ENCODE peak calls at places on chromosomes 12 and 14, in eight cellular contexts. One of them, this sample, is unnamed.
A peak's percentile ranks its signal among the peaks of the same experiment; 100 is the strongest.

GRCh38 chr12:65204886-65205525 is 35.6 kb downstream of the LEMD3 start:
- DNase-seq in left cardiac atrium: no peak
- DNase-seq in SK-N-DZ: no peak
- DNase-seq in ovary: no peak
- DNase-seq in Peyer's patch: no peak
- DNase-seq in stimulated activated CD4-positive, alpha-beta T cell treated with anti-CD3 and anti-CD28 coated beads, Interleukin-15, amount 100 ng/mL, for 24 hours: no peak
- DNase-seq in cardiac fibroblast: no peak
- DNase-seq in NCI-H1694 treated with DMSO at 0.1 percent for 48 hours: no peak
- DNase-seq in this sample: no peak

GRCh38 chr14:93906341-93907329 is 20.5 kb upstream of the FAM181A start:
- DNase-seq in left cardiac atrium: peak; percentile 44
- DNase-seq in SK-N-DZ: peak; percentile 63
- DNase-seq in ovary: no peak
- DNase-seq in Peyer's patch: peak; percentile 80
- DNase-seq in stimulated activated CD4-positive, alpha-beta T cell treated with anti-CD3 and anti-CD28 coated beads, Interleukin-15, amount 100 ng/mL, for 24 hours: peak; percentile 80
- DNase-seq in cardiac fibroblast: peak; percentile 44
- DNase-seq in NCI-H1694 treated with DMSO at 0.1 percent for 48 hours: peak; percentile 87
- DNase-seq in this sample: peak; percentile 58

GRCh38 chr12:57476993-57477709 is 2.5 kb downstream of the ARHGAP9 start:
- DNase-seq in left cardiac atrium: no peak
- DNase-seq in SK-N-DZ: no peak
- DNase-seq in ovary: no peak
- DNase-seq in Peyer's patch: no peak
- DNase-seq in stimulated activated CD4-positive, alpha-beta T cell treated with anti-CD3 and anti-CD28 coated beads, Interleukin-15, amount 100 ng/mL, for 24 hours: no peak
- DNase-seq in cardiac fibroblast: no peak
- DNase-seq in NCI-H1694 treated with DMSO at 0.1 percent for 48 hours: no peak
- DNase-seq in this sample: no peak

GRCh38 chr12:131604859-131605258 is 106.0 kb upstream of the SFSWAP start:
- DNase-seq in left cardiac atrium: no peak
- DNase-seq in SK-N-DZ: no peak
- DNase-seq in ovary: no peak
- DNase-seq in Peyer's patch: no peak
- DNase-seq in stimulated activated CD4-positive, alpha-beta T cell treated with anti-CD3 and anti-CD28 coated beads, Interleukin-15, amount 100 ng/mL, for 24 hours: no peak
- DNase-seq in cardiac fibroblast: no peak
- DNase-seq in NCI-H1694 treated with DMSO at 0.1 percent for 48 hours: no peak
- DNase-seq in this sample: no peak

GRCh38 chr12:90342081-90342480 is 612.9 kb downstream of the CCER1 start:
- DNase-seq in left cardiac atrium: no peak
- DNase-seq in SK-N-DZ: no peak
- DNase-seq in ovary: no peak
- DNase-seq in Peyer's patch: no peak
- DNase-seq in stimulated activated CD4-positive, alpha-beta T cell treated with anti-CD3 and anti-CD28 coated beads, Interleukin-15, amount 100 ng/mL, for 24 hours: no peak
- DNase-seq in cardiac fibroblast: no peak
- DNase-seq in NCI-H1694 treated with DMSO at 0.1 percent for 48 hours: no peak
- DNase-seq in this sample: no peak

GRCh38 chr14:87994974-87995373 is 2.0 kb upstream of the GALC start:
- DNase-seq in left cardiac atrium: no peak
- DNase-seq in SK-N-DZ: no peak
- DNase-seq in ovary: no peak
- DNase-seq in Peyer's patch: no peak
- DNase-seq in stimulated activated CD4-positive, alpha-beta T cell treated with anti-CD3 and anti-CD28 coated beads, Interleukin-15, amount 100 ng/mL, for 24 hours: peak; percentile 30
- DNase-seq in cardiac fibroblast: no peak
- DNase-seq in NCI-H1694 treated with DMSO at 0.1 percent for 48 hours: no peak
- DNase-seq in this sample: no peak

GRCh38 chr14:54584097-54584496 is 17.2 kb downstream of the SAMD4A start:
- DNase-seq in left cardiac atrium: no peak
- DNase-seq in SK-N-DZ: no peak
- DNase-seq in ovary: no peak
- DNase-seq in Peyer's patch: no peak
- DNase-seq in stimulated activated CD4-positive, alpha-beta T cell treated with anti-CD3 and anti-CD28 coated beads, Interleukin-15, amount 100 ng/mL, for 24 hours: no peak
- DNase-seq in cardiac fibroblast: no peak
- DNase-seq in NCI-H1694 treated with DMSO at 0.1 percent for 48 hours: no peak
- DNase-seq in this sample: no peak

GRCh38 chr12:80509781-80510556 is 65.9 kb downstream of the PTPRQ start:
- DNase-seq in left cardiac atrium: no peak
- DNase-seq in SK-N-DZ: no peak
- DNase-seq in ovary: no peak
- DNase-seq in Peyer's patch: no peak
- DNase-seq in stimulated activated CD4-positive, alpha-beta T cell treated with anti-CD3 and anti-CD28 coated beads, Interleukin-15, amount 100 ng/mL, for 24 hours: no peak
- DNase-seq in cardiac fibroblast: peak; percentile 90
- DNase-seq in NCI-H1694 treated with DMSO at 0.1 percent for 48 hours: no peak
- DNase-seq in this sample: peak; percentile 71

GRCh38 chr14:90439874-90440442 is 43.1 kb downstream of the CALM1 start:
- DNase-seq in left cardiac atrium: no peak
- DNase-seq in SK-N-DZ: no peak
- DNase-seq in ovary: no peak
- DNase-seq in Peyer's patch: no peak
- DNase-seq in stimulated activated CD4-positive, alpha-beta T cell treated with anti-CD3 and anti-CD28 coated beads, Interleukin-15, amount 100 ng/mL, for 24 hours: no peak
- DNase-seq in cardiac fibroblast: no peak
- DNase-seq in NCI-H1694 treated with DMSO at 0.1 percent for 48 hours: no peak
- DNase-seq in this sample: no peak

GRCh38 chr14:78152246-78153068 is 17.7 kb upstream of the NRXN3 start:
- DNase-seq in left cardiac atrium: no peak
- DNase-seq in SK-N-DZ: no peak
- DNase-seq in ovary: no peak
- DNase-seq in Peyer's patch: no peak
- DNase-seq in stimulated activated CD4-positive, alpha-beta T cell treated with anti-CD3 and anti-CD28 coated beads, Interleukin-15, amount 100 ng/mL, for 24 hours: no peak
- DNase-seq in cardiac fibroblast: no peak
- DNase-seq in NCI-H1694 treated with DMSO at 0.1 percent for 48 hours: no peak
- DNase-seq in this sample: no peak

GRCh38 chr14:92539419-92539818 is 25.8 kb downstream of the RIN3 start:
- DNase-seq in left cardiac atrium: no peak
- DNase-seq in SK-N-DZ: no peak
- DNase-seq in ovary: no peak
- DNase-seq in Peyer's patch: no peak
- DNase-seq in stimulated activated CD4-positive, alpha-beta T cell treated with anti-CD3 and anti-CD28 coated beads, Interleukin-15, amount 100 ng/mL, for 24 hours: no peak
- DNase-seq in cardiac fibroblast: no peak
- DNase-seq in NCI-H1694 treated with DMSO at 0.1 percent for 48 hours: no peak
- DNase-seq in this sample: no peak

GRCh38 chr12:124440031-124440626 is 127.3 kb downstream of the NCOR2 start:
- DNase-seq in left cardiac atrium: no peak
- DNase-seq in SK-N-DZ: no peak
- DNase-seq in ovary: no peak
- DNase-seq in Peyer's patch: no peak
- DNase-seq in stimulated activated CD4-positive, alpha-beta T cell treated with anti-CD3 and anti-CD28 coated beads, Interleukin-15, amount 100 ng/mL, for 24 hours: no peak
- DNase-seq in cardiac fibroblast: no peak
- DNase-seq in NCI-H1694 treated with DMSO at 0.1 percent for 48 hours: no peak
- DNase-seq in this sample: no peak

GRCh38 chr12:96578526-96579125 is 89.2 kb downstream of the CFAP54 start:
- DNase-seq in left cardiac atrium: no peak
- DNase-seq in SK-N-DZ: peak; percentile 47
- DNase-seq in ovary: no peak
- DNase-seq in Peyer's patch: no peak
- DNase-seq in stimulated activated CD4-positive, alpha-beta T cell treated with anti-CD3 and anti-CD28 coated beads, Interleukin-15, amount 100 ng/mL, for 24 hours: no peak
- DNase-seq in cardiac fibroblast: peak; percentile 81
- DNase-seq in NCI-H1694 treated with DMSO at 0.1 percent for 48 hours: peak; percentile 60
- DNase-seq in this sample: peak; percentile 77

GRCh38 chr14:68986926-68987652 is 8.0 kb upstream of the ACTN1 start:
- DNase-seq in left cardiac atrium: no peak
- DNase-seq in SK-N-DZ: no peak
- DNase-seq in ovary: no peak
- DNase-seq in Peyer's patch: no peak
- DNase-seq in stimulated activated CD4-positive, alpha-beta T cell treated with anti-CD3 and anti-CD28 coated beads, Interleukin-15, amount 100 ng/mL, for 24 hours: peak; percentile 43
- DNase-seq in cardiac fibroblast: no peak
- DNase-seq in NCI-H1694 treated with DMSO at 0.1 percent for 48 hours: no peak
- DNase-seq in this sample: no peak

GRCh38 chr14:35197015-35197414 is 74.7 kb downstream of the PRORP start:
- DNase-seq in left cardiac atrium: no peak
- DNase-seq in SK-N-DZ: no peak
- DNase-seq in ovary: no peak
- DNase-seq in Peyer's patch: no peak
- DNase-seq in stimulated activated CD4-positive, alpha-beta T cell treated with anti-CD3 and anti-CD28 coated beads, Interleukin-15, amount 100 ng/mL, for 24 hours: no peak
- DNase-seq in cardiac fibroblast: peak; percentile 52
- DNase-seq in NCI-H1694 treated with DMSO at 0.1 percent for 48 hours: no peak
- DNase-seq in this sample: peak; percentile 37

GRCh38 chr12:18589316-18589715 is 148.5 kb downstream of the PLCZ1 start:
- DNase-seq in left cardiac atrium: no peak
- DNase-seq in SK-N-DZ: no peak
- DNase-seq in ovary: no peak
- DNase-seq in Peyer's patch: no peak
- DNase-seq in stimulated activated CD4-positive, alpha-beta T cell treated with anti-CD3 and anti-CD28 coated beads, Interleukin-15, amount 100 ng/mL, for 24 hours: no peak
- DNase-seq in cardiac fibroblast: peak; percentile 32
- DNase-seq in NCI-H1694 treated with DMSO at 0.1 percent for 48 hours: no peak
- DNase-seq in this sample: peak; percentile 39

GRCh38 chr12:126210448-126210847 is 1145.2 kb downstream of the AACS start:
- DNase-seq in left cardiac atrium: no peak
- DNase-seq in SK-N-DZ: no peak
- DNase-seq in ovary: no peak
- DNase-seq in Peyer's patch: no peak
- DNase-seq in stimulated activated CD4-positive, alpha-beta T cell treated with anti-CD3 and anti-CD28 coated beads, Interleukin-15, amount 100 ng/mL, for 24 hours: no peak
- DNase-seq in cardiac fibroblast: peak; percentile 31
- DNase-seq in NCI-H1694 treated with DMSO at 0.1 percent for 48 hours: no peak
- DNase-seq in this sample: no peak

GRCh38 chr12:26119391-26119981 is 5.4 kb downstream of the BHLHE41 start:
- DNase-seq in left cardiac atrium: no peak
- DNase-seq in SK-N-DZ: peak; percentile 54
- DNase-seq in ovary: no peak
- DNase-seq in Peyer's patch: no peak
- DNase-seq in stimulated activated CD4-positive, alpha-beta T cell treated with anti-CD3 and anti-CD28 coated beads, Interleukin-15, amount 100 ng/mL, for 24 hours: no peak
- DNase-seq in cardiac fibroblast: peak; percentile 84
- DNase-seq in NCI-H1694 treated with DMSO at 0.1 percent for 48 hours: no peak
- DNase-seq in this sample: peak; percentile 89

GRCh38 chr14:69392481-69392880 is 5.6 kb downstream of the ERH start:
- DNase-seq in left cardiac atrium: no peak
- DNase-seq in SK-N-DZ: no peak
- DNase-seq in ovary: no peak
- DNase-seq in Peyer's patch: no peak
- DNase-seq in stimulated activated CD4-positive, alpha-beta T cell treated with anti-CD3 and anti-CD28 coated beads, Interleukin-15, amount 100 ng/mL, for 24 hours: no peak
- DNase-seq in cardiac fibroblast: no peak
- DNase-seq in NCI-H1694 treated with DMSO at 0.1 percent for 48 hours: no peak
- DNase-seq in this sample: no peak

GRCh38 chr12:16526693-16527092 is 79.3 kb downstream of the LMO3 start:
- DNase-seq in left cardiac atrium: no peak
- DNase-seq in SK-N-DZ: no peak
- DNase-seq in ovary: no peak
- DNase-seq in Peyer's patch: no peak
- DNase-seq in stimulated activated CD4-positive, alpha-beta T cell treated with anti-CD3 and anti-CD28 coated beads, Interleukin-15, amount 100 ng/mL, for 24 hours: no peak
- DNase-seq in cardiac fibroblast: peak; percentile 95
- DNase-seq in NCI-H1694 treated with DMSO at 0.1 percent for 48 hours: no peak
- DNase-seq in this sample: peak; percentile 72

GRCh38 chr12:49304161-49304560 is 9.2 kb downstream of the PRPH start:
- DNase-seq in left cardiac atrium: no peak
- DNase-seq in SK-N-DZ: no peak
- DNase-seq in ovary: no peak
- DNase-seq in Peyer's patch: peak; percentile 14
- DNase-seq in stimulated activated CD4-positive, alpha-beta T cell treated with anti-CD3 and anti-CD28 coated beads, Interleukin-15, amount 100 ng/mL, for 24 hours: no peak
- DNase-seq in cardiac fibroblast: peak; percentile 38
- DNase-seq in NCI-H1694 treated with DMSO at 0.1 percent for 48 hours: no peak
- DNase-seq in this sample: peak; percentile 62

GRCh38 chr14:33414041-33414440 is 475.4 kb downstream of the NPAS3 start:
- DNase-seq in left cardiac atrium: no peak
- DNase-seq in SK-N-DZ: no peak
- DNase-seq in ovary: no peak
- DNase-seq in Peyer's patch: no peak
- DNase-seq in stimulated activated CD4-positive, alpha-beta T cell treated with anti-CD3 and anti-CD28 coated beads, Interleukin-15, amount 100 ng/mL, for 24 hours: no peak
- DNase-seq in cardiac fibroblast: peak; percentile 5
- DNase-seq in NCI-H1694 treated with DMSO at 0.1 percent for 48 hours: no peak
- DNase-seq in this sample: peak; percentile 16

GRCh38 chr12:116236148-116236731 is 41.3 kb downstream of the MED13L start:
- DNase-seq in left cardiac atrium: no peak
- DNase-seq in SK-N-DZ: peak; percentile 35
- DNase-seq in ovary: peak; percentile 31
- DNase-seq in Peyer's patch: peak; percentile 79
- DNase-seq in stimulated activated CD4-positive, alpha-beta T cell treated with anti-CD3 and anti-CD28 coated beads, Interleukin-15, amount 100 ng/mL, for 24 hours: peak; percentile 41
- DNase-seq in cardiac fibroblast: peak; percentile 73
- DNase-seq in NCI-H1694 treated with DMSO at 0.1 percent for 48 hours: peak; percentile 10
- DNase-seq in this sample: peak; percentile 81

GRCh38 chr14:57834001-57834598 is 31.8 kb downstream of the SLC35F4 start:
- DNase-seq in left cardiac atrium: no peak
- DNase-seq in SK-N-DZ: no peak
- DNase-seq in ovary: no peak
- DNase-seq in Peyer's patch: no peak
- DNase-seq in stimulated activated CD4-positive, alpha-beta T cell treated with anti-CD3 and anti-CD28 coated beads, Interleukin-15, amount 100 ng/mL, for 24 hours: no peak
- DNase-seq in cardiac fibroblast: peak; percentile 40
- DNase-seq in NCI-H1694 treated with DMSO at 0.1 percent for 48 hours: no peak
- DNase-seq in this sample: no peak

GRCh38 chr12:1848146-1848545 is 27.8 kb downstream of the LRTM2 start:
- DNase-seq in left cardiac atrium: no peak
- DNase-seq in SK-N-DZ: no peak
- DNase-seq in ovary: no peak
- DNase-seq in Peyer's patch: peak; percentile 28
- DNase-seq in stimulated activated CD4-positive, alpha-beta T cell treated with anti-CD3 and anti-CD28 coated beads, Interleukin-15, amount 100 ng/mL, for 24 hours: no peak
- DNase-seq in cardiac fibroblast: no peak
- DNase-seq in NCI-H1694 treated with DMSO at 0.1 percent for 48 hours: no peak
- DNase-seq in this sample: no peak

GRCh38 chr14:87566986-87567385 is 426.0 kb downstream of the GALC start:
- DNase-seq in left cardiac atrium: no peak
- DNase-seq in SK-N-DZ: no peak
- DNase-seq in ovary: no peak
- DNase-seq in Peyer's patch: no peak
- DNase-seq in stimulated activated CD4-positive, alpha-beta T cell treated with anti-CD3 and anti-CD28 coated beads, Interleukin-15, amount 100 ng/mL, for 24 hours: no peak
- DNase-seq in cardiac fibroblast: no peak
- DNase-seq in NCI-H1694 treated with DMSO at 0.1 percent for 48 hours: no peak
- DNase-seq in this sample: no peak

GRCh38 chr12:69616025-69616424 is 5.3 kb upstream of the LRRC10 start:
- DNase-seq in left cardiac atrium: no peak
- DNase-seq in SK-N-DZ: no peak
- DNase-seq in ovary: no peak
- DNase-seq in Peyer's patch: no peak
- DNase-seq in stimulated activated CD4-positive, alpha-beta T cell treated with anti-CD3 and anti-CD28 coated beads, Interleukin-15, amount 100 ng/mL, for 24 hours: no peak
- DNase-seq in cardiac fibroblast: no peak
- DNase-seq in NCI-H1694 treated with DMSO at 0.1 percent for 48 hours: no peak
- DNase-seq in this sample: no peak

GRCh38 chr12:53443955-53444354 is 2.4 kb downstream of the PRR13 start:
- DNase-seq in left cardiac atrium: no peak
- DNase-seq in SK-N-DZ: no peak
- DNase-seq in ovary: no peak
- DNase-seq in Peyer's patch: peak; percentile 53
- DNase-seq in stimulated activated CD4-positive, alpha-beta T cell treated with anti-CD3 and anti-CD28 coated beads, Interleukin-15, amount 100 ng/mL, for 24 hours: no peak
- DNase-seq in cardiac fibroblast: no peak
- DNase-seq in NCI-H1694 treated with DMSO at 0.1 percent for 48 hours: no peak
- DNase-seq in this sample: no peak

GRCh38 chr12:42705863-42706262 is 116.3 kb upstream of the PRICKLE1 start:
- DNase-seq in left cardiac atrium: peak; percentile 81
- DNase-seq in SK-N-DZ: no peak
- DNase-seq in ovary: peak; percentile 90
- DNase-seq in Peyer's patch: peak; percentile 73
- DNase-seq in stimulated activated CD4-positive, alpha-beta T cell treated with anti-CD3 and anti-CD28 coated beads, Interleukin-15, amount 100 ng/mL, for 24 hours: no peak
- DNase-seq in cardiac fibroblast: peak; percentile 95
- DNase-seq in NCI-H1694 treated with DMSO at 0.1 percent for 48 hours: no peak
- DNase-seq in this sample: peak; percentile 99

GRCh38 chr14:52514046-52514811 is 38.1 kb downstream of the TXNDC16 start:
- DNase-seq in left cardiac atrium: no peak
- DNase-seq in SK-N-DZ: no peak
- DNase-seq in ovary: no peak
- DNase-seq in Peyer's patch: no peak
- DNase-seq in stimulated activated CD4-positive, alpha-beta T cell treated with anti-CD3 and anti-CD28 coated beads, Interleukin-15, amount 100 ng/mL, for 24 hours: no peak
- DNase-seq in cardiac fibroblast: no peak
- DNase-seq in NCI-H1694 treated with DMSO at 0.1 percent for 48 hours: no peak
- DNase-seq in this sample: no peak

GRCh38 chr12:52231305-52232232 is 1.5 kb upstream of the KRT7 start:
- DNase-seq in left cardiac atrium: no peak
- DNase-seq in SK-N-DZ: no peak
- DNase-seq in ovary: no peak
- DNase-seq in Peyer's patch: no peak
- DNase-seq in stimulated activated CD4-positive, alpha-beta T cell treated with anti-CD3 and anti-CD28 coated beads, Interleukin-15, amount 100 ng/mL, for 24 hours: no peak
- DNase-seq in cardiac fibroblast: no peak
- DNase-seq in NCI-H1694 treated with DMSO at 0.1 percent for 48 hours: no peak
- DNase-seq in this sample: no peak

GRCh38 chr12:124347805-124348658 is 53.1 kb downstream of the RFLNA start:
- DNase-seq in left cardiac atrium: no peak
- DNase-seq in SK-N-DZ: no peak
- DNase-seq in ovary: no peak
- DNase-seq in Peyer's patch: no peak
- DNase-seq in stimulated activated CD4-positive, alpha-beta T cell treated with anti-CD3 and anti-CD28 coated beads, Interleukin-15, amount 100 ng/mL, for 24 hours: peak; percentile 38
- DNase-seq in cardiac fibroblast: no peak
- DNase-seq in NCI-H1694 treated with DMSO at 0.1 percent for 48 hours: no peak
- DNase-seq in this sample: no peak

GRCh38 chr12:58841058-58841798 is 79.1 kb downstream of the LRIG3 start:
- DNase-seq in left cardiac atrium: no peak
- DNase-seq in SK-N-DZ: no peak
- DNase-seq in ovary: no peak
- DNase-seq in Peyer's patch: no peak
- DNase-seq in stimulated activated CD4-positive, alpha-beta T cell treated with anti-CD3 and anti-CD28 coated beads, Interleukin-15, amount 100 ng/mL, for 24 hours: no peak
- DNase-seq in cardiac fibroblast: no peak
- DNase-seq in NCI-H1694 treated with DMSO at 0.1 percent for 48 hours: no peak
- DNase-seq in this sample: no peak

GRCh38 chr12:94491489-94491888 is 31.8 kb upstream of the CEP83 start:
- DNase-seq in left cardiac atrium: no peak
- DNase-seq in SK-N-DZ: no peak
- DNase-seq in ovary: no peak
- DNase-seq in Peyer's patch: no peak
- DNase-seq in stimulated activated CD4-positive, alpha-beta T cell treated with anti-CD3 and anti-CD28 coated beads, Interleukin-15, amount 100 ng/mL, for 24 hours: no peak
- DNase-seq in cardiac fibroblast: no peak
- DNase-seq in NCI-H1694 treated with DMSO at 0.1 percent for 48 hours: no peak
- DNase-seq in this sample: no peak